ENCODE peak calls at places on chromosomes 6 and 20, in six cellular contexts. I is fibroblast of lung, P is cardiac muscle cell, T is esophagus squamous epithelium, C is heart left ventricle, V is dorsolateral prefrontal cortex. L is an unnamed sample. For H3K27me3, the result is how much of the 10 kb centered on the place peaks cover.

GRCh38 chr20:50690979-50691584 is at the start of gene RIPOR3:
- DNase-seq in V (no peak), P (peak), C (peak), I (peak), T (no peak), L (no peak)

GRCh38 chr6:9404351-9405146 is 969.2 kb upstream of the SLC35B3 start:
- DNase-seq in C (no peak), I (peak), T (no peak), P (no peak), V (no peak), L (no peak)

GRCh38 chr20:21808863-21809664 is 103.6 kb downstream of the PAX1 start:
- DNase-seq in I (no peak), P (peak), T (no peak), C (peak), V (peak), L (no peak)

GRCh38 chr20:9515761-9516657 is 1.6 kb downstream of the LAMP5 start:
- DNase-seq in C (no peak), T (no peak), P (peak), I (peak), V (no peak), L (no peak)

GRCh38 chr6:137763861-137764260 is 103.2 kb upstream of the TNFAIP3 start:
- DNase-seq in P (no peak), T (no peak), C (no peak), I (no peak), V (no peak), L (no peak)

GRCh38 chr20:32019563-32020463 is 9.6 kb downstream of the CCM2L start:
- DNase-seq in P (no peak), T (no peak), V (no peak), I (no peak), C (no peak), L (no peak)

GRCh38 chr20:56606174-56606945 is 22.7 kb upstream of the TFAP2C start:
- DNase-seq in C (no peak), I (no peak), P (no peak), T (no peak), V (no peak), L (no peak)

GRCh38 chr6:16585805-16586204 is 175.5 kb downstream of the ATXN1 start:
- DNase-seq in V (no peak), C (peak), T (no peak), P (no peak), I (no peak), L (peak)

GRCh38 chr6:119584088-119584487 is 234.5 kb upstream of the MAN1A1 start:
- DNase-seq in I (no peak), V (no peak), P (no peak), C (no peak), T (no peak), L (no peak)

GRCh38 chr6:70033781-70034180 is 167.4 kb downstream of the COL19A1 start:
- DNase-seq in P (no peak), C (no peak), T (no peak), V (no peak), I (no peak), L (no peak)

GRCh38 chr6:89410231-89411018 is 1.6 kb downstream of the RRAGD start:
- DNase-seq in C (no peak), I (no peak), T (no peak), V (no peak), P (no peak), L (no peak)
- H3K4me3 ChIP-seq in C (peak), I (no peak), T (peak), V (peak), P (peak), L (no peak)

DNA sequence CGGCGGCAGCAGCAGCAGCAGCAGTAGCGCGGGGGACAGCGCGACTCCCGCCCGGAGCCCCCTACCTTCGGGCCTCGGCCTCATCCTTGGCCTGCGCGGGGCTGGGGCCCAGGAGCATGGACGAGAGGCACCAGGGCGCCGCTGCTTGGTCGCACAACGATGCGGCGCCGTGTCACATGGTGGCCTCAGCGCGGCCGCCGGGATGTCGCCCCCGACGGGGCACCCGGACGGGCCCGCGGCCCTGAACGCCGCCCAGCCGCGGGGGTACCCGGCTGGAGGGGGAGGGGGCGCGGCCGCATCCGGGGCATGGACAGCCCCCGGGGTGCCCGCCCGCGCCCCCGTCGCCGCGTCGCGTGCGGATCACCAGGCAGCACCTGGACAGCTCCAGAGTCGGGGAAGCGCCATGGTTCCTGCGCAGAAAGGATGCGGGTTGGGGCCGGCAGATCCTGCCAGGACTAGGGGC is 57.1 kb downstream of the CDH22 start:
- DNase-seq in C (no peak), P (peak), V (no peak), I (no peak), T (no peak), L (no peak)
- H3K27me3 ChIP-seq in C (half or more), P (half or more), V (under half), I (under half), T (half or more), L (under half)

GRCh38 chr20:38153011-38153329 is 12.1 kb downstream of the TGM2 start:
- DNase-seq in P (no peak), C (peak), V (no peak), T (no peak), I (peak), L (peak)
- H3K27ac ChIP-seq in P (no peak), C (peak), V (no peak), T (peak), I (peak), L (peak)

DNA sequence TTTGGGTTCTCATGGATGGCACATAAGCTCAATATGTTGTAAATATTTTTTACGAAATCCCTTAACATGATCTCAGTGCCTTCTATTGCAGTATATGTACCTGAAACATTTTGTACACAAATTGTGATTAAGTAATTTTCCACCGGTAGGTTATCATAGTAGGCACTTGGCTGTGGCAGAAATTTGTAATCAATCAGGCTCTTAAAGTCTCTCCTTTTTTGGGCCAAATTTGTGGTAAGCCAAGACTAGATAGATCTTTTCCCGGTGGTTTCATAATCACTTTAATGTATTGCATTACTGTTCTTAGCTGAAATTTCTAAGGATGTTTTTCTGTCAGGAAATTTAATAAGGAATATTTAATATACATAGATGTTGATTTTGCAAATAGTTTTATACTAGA is 3.1 kb downstream of the PCMT1 start:
- DNase-seq in V (no peak), P (no peak), T (no peak), I (no peak), C (no peak), L (no peak)
- H3K4me3 ChIP-seq in V (no peak), P (no peak), T (no peak), I (no peak), C (no peak), L (no peak)

DNA sequence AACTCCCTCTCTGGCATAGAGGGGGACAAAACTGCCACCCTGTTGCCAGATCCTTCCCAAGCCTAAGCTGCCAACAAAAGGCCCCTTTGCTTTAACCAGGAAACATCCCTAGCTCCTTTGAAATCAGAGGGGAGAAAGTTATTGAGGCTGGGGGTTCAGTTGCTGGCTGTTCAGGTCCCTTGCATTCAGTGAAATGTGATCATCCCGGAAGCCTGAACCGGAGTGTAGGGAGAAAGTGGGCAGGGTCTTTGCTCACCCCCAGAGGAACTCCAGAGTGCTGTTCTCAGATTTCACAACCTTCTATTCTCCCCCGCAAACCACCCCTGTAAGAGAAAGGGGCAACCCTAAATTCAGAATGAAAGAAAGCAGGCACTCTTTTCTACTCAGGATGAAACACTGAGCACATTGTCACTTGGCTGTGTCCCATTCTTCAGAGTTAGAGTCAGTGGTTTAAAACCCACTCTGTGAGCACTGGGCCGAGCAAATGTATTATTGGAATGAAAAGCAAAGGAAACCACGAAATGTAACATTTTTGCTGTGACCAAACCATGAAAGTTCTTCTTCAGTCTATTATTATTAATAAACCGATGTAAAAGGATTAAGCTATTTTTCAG is 139.8 kb downstream of the KHDC1L start:
- DNase-seq in V (no peak), T (no peak), P (peak), C (no peak), I (peak), L (no peak)
- H3K27me3 ChIP-seq in V (under half), T (under half), P (under half), C (under half), I (under half), L (under half)

GRCh38 chr20:41594514-41595322 is 23.5 kb downstream of the CHD6 start:
- DNase-seq in P (no peak), V (no peak), C (no peak), I (no peak), T (no peak), L (no peak)
- H3K27ac ChIP-seq in P (no peak), V (no peak), C (no peak), I (no peak), T (no peak), L (no peak)

DNA sequence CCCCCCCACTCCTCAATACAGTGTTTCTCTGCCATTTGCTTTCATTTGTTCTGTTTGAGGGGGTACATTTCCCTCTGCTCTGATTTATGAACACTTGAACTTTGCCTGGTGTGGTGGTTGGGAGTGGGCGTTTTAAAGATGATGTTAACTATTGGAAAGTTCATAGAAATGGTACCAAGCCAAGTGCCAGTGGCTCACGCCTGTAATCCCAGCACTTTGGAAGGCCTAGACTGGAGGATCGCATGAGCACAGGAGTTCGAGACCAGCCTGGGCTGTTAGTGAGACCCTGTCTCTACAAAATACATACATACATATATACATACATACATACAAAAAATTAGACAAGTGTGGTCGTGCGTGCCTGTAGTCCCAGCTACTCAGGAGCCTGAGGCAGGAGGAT is 1.1 kb downstream of the RAB32 start:
- DNase-seq in P (no peak), V (no peak), T (no peak), C (no peak), I (peak), L (no peak)
- H3K4me3 ChIP-seq in P (peak), V (peak), T (peak), C (peak), I (peak), L (peak)

GRCh38 chr20:62428396-62429160 is 1.2 kb upstream of the RBBP8NL start:
- DNase-seq in I (no peak), P (no peak), T (no peak), V (no peak), C (no peak), L (no peak)
- H3K27me3 ChIP-seq in I (under half), P (under half), T (half or more), V (under half), C (under half), L (under half)

GRCh38 chr6:156955494-156956183 is 178.5 kb downstream of the ARID1B start:
- DNase-seq in P (no peak), C (peak), T (no peak), V (no peak), I (no peak), L (no peak)

GRCh38 chr6:156953125-156953477 is 175.9 kb downstream of the ARID1B start:
- DNase-seq in P (peak), V (no peak), I (no peak), C (no peak), T (no peak), L (no peak)

GRCh38 chr6:156953478-156954146 is 176.4 kb downstream of the ARID1B start:
- DNase-seq in T (no peak), V (no peak), I (peak), P (peak), C (no peak), L (peak)

GRCh38 chr6:156954781-156955180 is 177.6 kb downstream of the ARID1B start:
- DNase-seq in I (no peak), T (no peak), P (no peak), C (no peak), V (no peak), L (no peak)

GRCh38 chr6:156954191-156954590 is 177.0 kb downstream of the ARID1B start:
- DNase-seq in C (no peak), I (no peak), V (no peak), T (no peak), P (no peak), L (no peak)
- H3K27ac ChIP-seq in C (no peak), I (peak), V (no peak), T (no peak), P (no peak), L (peak)